ENCODE peak calls at places on chromosome 5, in ten cellular contexts. One of them, this sample, is unnamed.
A peak's percentile ranks its signal among the peaks of the same experiment; 100 is the strongest.

GRCh38 chr5:39019231-39019630 is 55.0 kb downstream of the RICTOR start:
- DNase-seq in HFF-Myc: no peak
- DNase-seq in endothelial cell: no peak
- DNase-seq in type B pancreatic cell: no peak
- DNase-seq in thoracic aorta: no peak
- DNase-seq in CD4-positive, alpha-beta T cell: no peak
- DNase-seq in tibial artery: no peak
- DNase-seq in left lung: no peak
- DNase-seq in GM23338: no peak
- DNase-seq in left ventricle myocardium inferior: no peak
- DNase-seq in this sample: no peak

GRCh38 chr5:2577637-2578036 is 173.8 kb downstream of the IRX2 start:
- DNase-seq in GM23338: no peak
- DNase-seq in thoracic aorta: no peak
- DNase-seq in endothelial cell: no peak
- DNase-seq in left ventricle myocardium inferior: no peak
- DNase-seq in left lung: peak; percentile 57
- DNase-seq in type B pancreatic cell: no peak
- DNase-seq in tibial artery: no peak
- DNase-seq in HFF-Myc: no peak
- DNase-seq in CD4-positive, alpha-beta T cell: no peak
- DNase-seq in this sample: no peak

GRCh38 chr5:163914911-163915310 is 409.5 kb downstream of the MAT2B start:
- DNase-seq in endothelial cell: no peak
- DNase-seq in thoracic aorta: no peak
- DNase-seq in GM23338: no peak
- DNase-seq in CD4-positive, alpha-beta T cell: no peak
- DNase-seq in tibial artery: no peak
- DNase-seq in left ventricle myocardium inferior: no peak
- DNase-seq in left lung: peak; percentile 41
- DNase-seq in type B pancreatic cell: no peak
- DNase-seq in HFF-Myc: no peak
- DNase-seq in this sample: no peak

GRCh38 chr5:27158775-27159174 is 120.4 kb upstream of the CDH9 start:
- DNase-seq in endothelial cell: no peak
- DNase-seq in HFF-Myc: no peak
- DNase-seq in GM23338: no peak
- DNase-seq in left lung: no peak
- DNase-seq in thoracic aorta: no peak
- DNase-seq in tibial artery: no peak
- DNase-seq in left ventricle myocardium inferior: no peak
- DNase-seq in CD4-positive, alpha-beta T cell: no peak
- DNase-seq in type B pancreatic cell: no peak
- DNase-seq in this sample: no peak

GRCh38 chr5:40495172-40495699 is 184.5 kb upstream of the PTGER4 start:
- DNase-seq in CD4-positive, alpha-beta T cell: no peak
- DNase-seq in left lung: no peak
- DNase-seq in HFF-Myc: no peak
- DNase-seq in type B pancreatic cell: no peak
- DNase-seq in left ventricle myocardium inferior: no peak
- DNase-seq in thoracic aorta: no peak
- DNase-seq in GM23338: no peak
- DNase-seq in tibial artery: no peak
- DNase-seq in endothelial cell: no peak
- DNase-seq in this sample: no peak

GRCh38 chr5:147382776-147383175 is 127.1 kb downstream of the DPYSL3 start:
- DNase-seq in left ventricle myocardium inferior: no peak
- DNase-seq in left lung: no peak
- DNase-seq in HFF-Myc: no peak
- DNase-seq in CD4-positive, alpha-beta T cell: no peak
- DNase-seq in type B pancreatic cell: no peak
- DNase-seq in tibial artery: no peak
- DNase-seq in GM23338: peak; percentile 58
- DNase-seq in endothelial cell: no peak
- DNase-seq in thoracic aorta: no peak
- DNase-seq in this sample: no peak

GRCh38 chr5:114018178-114018577 is 343.7 kb upstream of the KCNN2 start:
- DNase-seq in CD4-positive, alpha-beta T cell: no peak
- DNase-seq in type B pancreatic cell: no peak
- DNase-seq in HFF-Myc: no peak
- DNase-seq in endothelial cell: no peak
- DNase-seq in left ventricle myocardium inferior: no peak
- DNase-seq in left lung: no peak
- DNase-seq in GM23338: peak; percentile 47
- DNase-seq in thoracic aorta: no peak
- DNase-seq in tibial artery: no peak
- DNase-seq in this sample: peak; percentile 55

GRCh38 chr5:139543423-139543991 is 17.6 kb upstream of the UBE2D2 start:
- DNase-seq in tibial artery: peak; percentile 61
- DNase-seq in GM23338: peak; percentile 82
- DNase-seq in left ventricle myocardium inferior: peak; percentile 77
- DNase-seq in endothelial cell: peak; percentile 76
- DNase-seq in type B pancreatic cell: no peak
- DNase-seq in thoracic aorta: no peak
- DNase-seq in left lung: peak; percentile 88
- DNase-seq in HFF-Myc: no peak
- DNase-seq in CD4-positive, alpha-beta T cell: peak; percentile 20
- DNase-seq in this sample: peak; percentile 93

GRCh38 chr5:173645897-173646574 is 29.6 kb upstream of the BOD1 start:
- DNase-seq in CD4-positive, alpha-beta T cell: no peak
- DNase-seq in thoracic aorta: no peak
- DNase-seq in left lung: peak; percentile 45
- DNase-seq in endothelial cell: no peak
- DNase-seq in tibial artery: no peak
- DNase-seq in HFF-Myc: no peak
- DNase-seq in type B pancreatic cell: no peak
- DNase-seq in GM23338: no peak
- DNase-seq in left ventricle myocardium inferior: no peak
- DNase-seq in this sample: peak; percentile 37

DNA sequence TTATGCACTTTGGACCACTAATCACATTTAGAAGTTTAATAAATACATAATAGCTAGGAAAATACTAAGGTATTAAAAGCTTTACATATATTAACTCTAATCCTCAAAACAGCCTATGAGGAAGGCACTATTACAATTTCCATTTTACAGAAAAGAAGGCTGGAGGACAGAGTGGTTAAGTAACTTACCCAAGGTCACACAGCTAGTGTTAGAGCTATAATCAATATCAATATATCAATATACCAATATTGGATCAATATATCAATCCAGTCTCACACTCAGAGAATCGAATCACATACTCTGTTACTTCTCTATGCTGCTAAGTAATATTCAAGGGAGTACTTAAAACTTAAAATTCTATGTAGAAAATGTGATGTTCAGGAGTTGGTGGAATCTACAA is 45.2 kb downstream of the MEF2C start:
- DNase-seq in tibial artery: no peak
- DNase-seq in thoracic aorta: no peak
- DNase-seq in left ventricle myocardium inferior: no peak
- DNase-seq in GM23338: no peak
- DNase-seq in type B pancreatic cell: no peak
- DNase-seq in CD4-positive, alpha-beta T cell: no peak
- DNase-seq in left lung: no peak
- DNase-seq in endothelial cell: no peak
- DNase-seq in HFF-Myc: no peak
- DNase-seq in this sample: no peak
- TF ChIP-seq CTCF in tibial artery: no peak
- TF ChIP-seq CTCF in thoracic aorta: no peak
- TF ChIP-seq CTCF in left ventricle myocardium inferior: no peak
- TF ChIP-seq CTCF in GM23338: no peak
- TF ChIP-seq CTCF in type B pancreatic cell: no peak
- TF ChIP-seq CTCF in CD4-positive, alpha-beta T cell: no peak
- TF ChIP-seq CTCF in left lung: no peak
- TF ChIP-seq CTCF in endothelial cell: no peak
- TF ChIP-seq CTCF in HFF-Myc: no peak
- TF ChIP-seq CTCF in this sample: no peak

DNA sequence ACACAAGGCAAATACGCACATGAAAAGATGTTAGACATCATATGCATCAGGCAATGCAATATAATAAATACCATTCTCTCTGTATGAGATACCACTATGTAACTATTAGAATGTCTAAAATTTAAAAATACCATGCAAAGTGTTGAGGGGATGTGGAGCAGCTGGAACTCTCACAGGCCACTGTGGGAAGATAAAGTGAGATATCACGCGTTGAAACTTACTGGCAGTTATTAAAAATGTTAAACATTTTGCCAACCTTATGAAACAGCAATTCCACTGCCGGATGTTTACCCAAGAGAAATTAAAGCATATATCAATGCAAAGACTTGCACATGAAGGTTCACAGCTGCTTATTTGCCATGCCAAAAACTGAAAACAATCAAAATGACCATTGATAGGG is 556.7 kb downstream of the LRRC70 start:
- DNase-seq in thoracic aorta: no peak
- DNase-seq in GM23338: no peak
- DNase-seq in left ventricle myocardium inferior: no peak
- DNase-seq in tibial artery: no peak
- DNase-seq in CD4-positive, alpha-beta T cell: no peak
- DNase-seq in HFF-Myc: no peak
- DNase-seq in left lung: no peak
- DNase-seq in type B pancreatic cell: no peak
- DNase-seq in endothelial cell: no peak
- DNase-seq in this sample: no peak
- TF ChIP-seq CTCF in thoracic aorta: no peak
- TF ChIP-seq CTCF in GM23338: no peak
- TF ChIP-seq CTCF in left ventricle myocardium inferior: no peak
- TF ChIP-seq CTCF in tibial artery: no peak
- TF ChIP-seq CTCF in CD4-positive, alpha-beta T cell: no peak
- TF ChIP-seq CTCF in HFF-Myc: no peak
- TF ChIP-seq CTCF in left lung: no peak
- TF ChIP-seq CTCF in type B pancreatic cell: no peak
- TF ChIP-seq CTCF in endothelial cell: no peak
- TF ChIP-seq CTCF in this sample: no peak

GRCh38 chr5:57094753-57095683 is 78.8 kb upstream of the GPBP1 start:
- DNase-seq in type B pancreatic cell: no peak
- DNase-seq in endothelial cell: peak; percentile 14
- DNase-seq in left lung: no peak
- DNase-seq in tibial artery: no peak
- DNase-seq in HFF-Myc: no peak
- DNase-seq in GM23338: peak; percentile 82
- DNase-seq in CD4-positive, alpha-beta T cell: no peak
- DNase-seq in thoracic aorta: no peak
- DNase-seq in left ventricle myocardium inferior: no peak
- DNase-seq in this sample: peak; percentile 92
- TF ChIP-seq CTCF in type B pancreatic cell: peak; percentile 33
- TF ChIP-seq CTCF in endothelial cell: no peak
- TF ChIP-seq CTCF in left lung: no peak
- TF ChIP-seq CTCF in tibial artery: no peak
- TF ChIP-seq CTCF in HFF-Myc: peak; percentile 45
- TF ChIP-seq CTCF in GM23338: peak; percentile 69
- TF ChIP-seq CTCF in CD4-positive, alpha-beta T cell: no peak
- TF ChIP-seq CTCF in thoracic aorta: no peak
- TF ChIP-seq CTCF in left ventricle myocardium inferior: peak; percentile 22
- TF ChIP-seq CTCF in this sample: peak; percentile 75

GRCh38 chr5:129094924-129095797 is 612 bp downstream of the ISOC1 start:
- DNase-seq in endothelial cell: peak; percentile 64
- DNase-seq in left ventricle myocardium inferior: peak; percentile 79
- DNase-seq in type B pancreatic cell: peak; percentile 78
- DNase-seq in left lung: peak; percentile 90
- DNase-seq in thoracic aorta: no peak
- DNase-seq in tibial artery: peak; percentile 36
- DNase-seq in GM23338: peak; percentile 57
- DNase-seq in CD4-positive, alpha-beta T cell: peak; percentile 18
- DNase-seq in HFF-Myc: no peak
- DNase-seq in this sample: no peak
- TF ChIP-seq CTCF in endothelial cell: peak; percentile 2
- TF ChIP-seq CTCF in left ventricle myocardium inferior: no peak
- TF ChIP-seq CTCF in type B pancreatic cell: peak; percentile 26
- TF ChIP-seq CTCF in left lung: no peak
- TF ChIP-seq CTCF in thoracic aorta: peak; percentile 9
- TF ChIP-seq CTCF in tibial artery: no peak
- TF ChIP-seq CTCF in GM23338: no peak
- TF ChIP-seq CTCF in CD4-positive, alpha-beta T cell: no peak
- TF ChIP-seq CTCF in HFF-Myc: no peak
- TF ChIP-seq CTCF in this sample: peak; percentile 17

This sample was measured in endodermal cell.